ENCODE peak calls at places on chromosomes 16 and 17, in five cellular contexts. D is LoVo, K is neural crest cell, V is NCI-H460, X is astrocyte of the spinal cord. P is an unnamed sample.
A peak's percentile ranks its signal among the peaks of the same experiment; 100 is the strongest.

GRCh38 chr17:69154267-69154666 is 12.6 kb upstream of the ABCA6 start:
- DNase-seq in K (no peak), X (no peak), D (no peak), V (no peak), P (no peak)

GRCh38 chr16:3009568-3010390 is 2.9 kb upstream of the CLDN9 start:
- DNase-seq in V (no peak), X (no peak), K (no peak), D (no peak), P (peak; percentile 66)

GRCh38 chr16:27253526-27253930 is 15.0 kb downstream of the NSMCE1 start:
- DNase-seq in D (no peak), V (no peak), X (peak; percentile 88), K (no peak), P (peak; percentile 65)

GRCh38 chr16:483351-484075 is 44.0 kb upstream of the CAPN15 start:
- DNase-seq in D (no peak), K (no peak), V (no peak), X (no peak), P (no peak)

GRCh38 chr16:23803591-23804123 is 32.1 kb upstream of the PRKCB start:
- DNase-seq in V (peak; percentile 46), X (no peak), K (peak; percentile 40), D (peak; percentile 38), P (peak; percentile 57)

GRCh38 chr17:29698837-29699236 is 76.1 kb upstream of the CORO6 start:
- DNase-seq in D (no peak), K (no peak), V (no peak), X (no peak), P (no peak)

GRCh38 chr17:68792873-68793272 is 162.3 kb downstream of the ABCA8 start:
- DNase-seq in V (peak; percentile 76), D (no peak), K (no peak), X (no peak), P (no peak)

GRCh38 chr16:85524365-85524629 is 88.8 kb upstream of the GSE1 start:
- DNase-seq in K (no peak), D (no peak), X (no peak), V (no peak), P (no peak)

GRCh38 chr17:29549169-29549935 is 17.5 kb downstream of the ABHD15 start:
- DNase-seq in V (no peak), X (peak; percentile 50), D (no peak), K (no peak), P (no peak)

GRCh38 chr17:1446201-1446600 is 9.8 kb downstream of the CRK start:
- DNase-seq in D (no peak), V (no peak), X (no peak), K (no peak), P (no peak)

GRCh38 chr16:66544358-66544757 is 5.6 kb downstream of the TK2 start:
- DNase-seq in K (no peak), X (no peak), D (no peak), V (no peak), P (no peak)

GRCh38 chr17:82449136-82449882 is 1.2 kb downstream of the CYBC1 start:
- DNase-seq in K (no peak), X (no peak), V (no peak), D (no peak), P (no peak)

GRCh38 chr16:84459941-84460405 is 44.5 kb downstream of the MEAK7 start:
- DNase-seq in X (no peak), V (no peak), D (no peak), K (no peak), P (no peak)

GRCh38 chr16:59044616-59045015 is 310.5 kb upstream of the GOT2 start:
- DNase-seq in K (no peak), D (no peak), X (no peak), V (no peak), P (no peak)

GRCh38 chr17:67162771-67163170 is 82.2 kb downstream of the HELZ start:
- DNase-seq in V (no peak), K (no peak), D (no peak), X (no peak), P (no peak)

GRCh38 chr16:64626771-64627170 is 495.1 kb downstream of the CDH11 start:
- DNase-seq in X (peak; percentile 10), V (no peak), K (no peak), D (no peak), P (no peak)

GRCh38 chr16:80319181-80319580 is 221.6 kb upstream of the DYNLRB2 start:
- DNase-seq in X (no peak), V (no peak), K (no peak), D (no peak), P (no peak)

GRCh38 chr17:28008526-28008925 is 34.0 kb upstream of the NLK start:
- DNase-seq in D (peak; percentile 30), X (peak; percentile 69), K (peak; percentile 29), V (peak; percentile 61), P (peak; percentile 8)

GRCh38 chr16:12119562-12119961 is 143.0 kb downstream of the SNX29 start:
- DNase-seq in D (no peak), X (no peak), K (no peak), V (no peak), P (no peak)

GRCh38 chr17:82559779-82560642 is 40.5 kb downstream of the FOXK2 start:
- DNase-seq in V (no peak), D (no peak), K (no peak), X (no peak), P (no peak)

GRCh38 chr17:5225668-5226457 is 8.8 kb downstream of the SCIMP start:
- DNase-seq in X (no peak), D (no peak), V (no peak), K (no peak), P (no peak)